ENCODE peak calls at places on chromosomes 5 and 9, in ten cellular contexts. F is fibroblast of the conjunctiva; I is NCI-H2107; O is AG08395; Y is GM03348; B is ovary; E is kidney; H is NCI-H82; T is stimulated activated CD4-positive, alpha-beta T cell treated with anti-CD3 and anti-CD28 coated beads, Interleukin-1b, Interleukin-23, amount 100 ng/mL, for 4 hours; C is GM23248. M is an unnamed sample.

GRCh38 chr5:96083361-96083881 is 121.8 kb upstream of the ELL2 start:
- DNase-seq in Y (no peak), C (peak; percentile 52), F (no peak), E (no peak), I (no peak), B (no peak), H (peak; percentile 90), T (no peak), O (no peak), M (no peak)

GRCh38 chr5:134877159-134877558 is 3.0 kb downstream of the TXNDC15 start:
- DNase-seq in F (no peak), O (no peak), E (no peak), I (no peak), Y (no peak), B (no peak), H (no peak), T (no peak), C (no peak), M (no peak)

GRCh38 chr5:93582677-93583524 is at the start of gene NR2F1:
- DNase-seq in H (peak; percentile 84), E (peak; percentile 88), B (peak; percentile 86), F (peak; percentile 100), C (peak; percentile 91), T (no peak), I (peak; percentile 63), O (peak; percentile 73), Y (peak; percentile 85), M (no peak)

GRCh38 chr5:56130664-56131063 is 102.5 kb downstream of the ANKRD55 start:
- DNase-seq in F (no peak), O (no peak), B (no peak), E (no peak), I (no peak), C (no peak), Y (no peak), T (no peak), H (no peak), M (no peak)

GRCh38 chr9:101269596-101270324 is 115.0 kb downstream of the BAAT start:
- DNase-seq in T (no peak), E (no peak), O (no peak), F (no peak), H (peak; percentile 19), I (no peak), C (no peak), Y (no peak), B (no peak), M (no peak)

GRCh38 chr5:137888489-137888874 is 775 bp upstream of the PKD2L2 start:
- DNase-seq in E (no peak), B (no peak), T (no peak), I (no peak), H (no peak), O (no peak), Y (no peak), F (no peak), C (peak; percentile 16), M (no peak)

GRCh38 chr5:11894992-11895391 is 9.3 kb downstream of the CTNND2 start:
- DNase-seq in H (no peak), C (no peak), B (no peak), I (no peak), Y (no peak), F (no peak), O (no peak), T (no peak), E (no peak), M (no peak)

GRCh38 chr5:124675921-124676846 is 70.3 kb downstream of the ZNF608 start:
- DNase-seq in H (no peak), F (no peak), B (peak; percentile 44), O (no peak), I (no peak), C (no peak), E (no peak), Y (no peak), T (no peak), M (no peak)

GRCh38 chr9:116049506-116049905 is 104.1 kb upstream of the PAPPA start:
- DNase-seq in B (no peak), O (no peak), H (no peak), E (no peak), Y (no peak), T (no peak), C (no peak), I (no peak), F (no peak), M (no peak)

GRCh38 chr9:97046228-97046627 is 7.3 kb upstream of the CTSV start:
- DNase-seq in O (no peak), H (no peak), F (no peak), E (peak; percentile 90), B (peak; percentile 32), C (peak; percentile 31), T (no peak), Y (no peak), I (no peak), M (no peak)

GRCh38 chr5:132782101-132782500 is 5.1 kb upstream of the SEPTIN8 start:
- DNase-seq in O (peak; percentile 55), I (no peak), F (no peak), B (no peak), Y (peak; percentile 50), H (no peak), E (no peak), C (peak; percentile 78), T (no peak), M (no peak)

GRCh38 chr5:115389799-115390382 is 93.4 kb upstream of the CCDC112 start:
- DNase-seq in E (no peak), I (no peak), H (no peak), B (no peak), Y (no peak), F (no peak), O (no peak), T (no peak), C (no peak), M (no peak)

GRCh38 chr5:83562817-83563557 is 91.4 kb downstream of the VCAN start:
- DNase-seq in I (no peak), B (no peak), E (no peak), Y (no peak), H (no peak), C (peak; percentile 51), O (no peak), F (no peak), T (no peak), M (no peak)

GRCh38 chr5:14322437-14323187 is 179.5 kb downstream of the TRIO start:
- DNase-seq in F (no peak), E (no peak), H (no peak), C (peak; percentile 23), B (no peak), O (no peak), T (no peak), I (no peak), Y (no peak), M (no peak)

GRCh38 chr9:93576296-93577044 is at the start of gene PHF2:
- DNase-seq in I (no peak), T (no peak), O (peak; percentile 52), C (peak; percentile 61), B (peak; percentile 73), E (peak; percentile 81), F (no peak), H (peak; percentile 42), Y (peak; percentile 82), M (peak; percentile 43)

GRCh38 chr9:36187414-36187813 is 3.3 kb upstream of the CLTA start:
- DNase-seq in I (no peak), E (no peak), B (no peak), F (no peak), Y (peak; percentile 83), H (no peak), T (no peak), C (peak; percentile 92), O (peak; percentile 83), M (no peak)

GRCh38 chr5:173581408-173582197 is 34.8 kb downstream of the BOD1 start:
- DNase-seq in E (no peak), O (peak; percentile 47), C (peak; percentile 64), Y (peak; percentile 66), B (no peak), I (no peak), H (peak; percentile 77), F (no peak), T (peak; percentile 5), M (peak; percentile 25)

GRCh38 chr5:101915559-101915958 is 380.5 kb downstream of the SLCO4C1 start:
- DNase-seq in Y (no peak), O (no peak), F (no peak), B (no peak), I (no peak), T (no peak), C (no peak), H (no peak), E (no peak), M (no peak)

GRCh38 chr5:178332096-178332780 is 99.6 kb upstream of the PHYKPL start:
- DNase-seq in T (no peak), Y (no peak), E (peak; percentile 40), F (no peak), C (no peak), B (no peak), I (no peak), O (no peak), H (no peak), M (no peak)

GRCh38 chr5:144368556-144368955 is 197.9 kb downstream of the KCTD16 start:
- DNase-seq in B (no peak), Y (no peak), E (no peak), F (peak; percentile 6), T (no peak), O (no peak), C (peak; percentile 39), I (no peak), H (peak; percentile 56), M (no peak)

GRCh38 chr5:68368686-68369359 is 153.3 kb downstream of the PIK3R1 start:
- DNase-seq in I (no peak), C (peak; percentile 35), O (no peak), H (no peak), E (no peak), F (no peak), T (no peak), B (no peak), Y (no peak), M (no peak)

GRCh38 chr9:108746864-108747263 is 108.9 kb downstream of the ACTL7B start:
- DNase-seq in E (no peak), T (no peak), Y (peak; percentile 21), B (no peak), F (peak; percentile 33), C (peak; percentile 50), H (peak; percentile 96), O (peak; percentile 24), I (no peak), M (no peak)

GRCh38 chr9:69582544-69583297 is 89.5 kb downstream of the APBA1 start:
- DNase-seq in I (no peak), B (no peak), C (no peak), T (no peak), Y (no peak), O (no peak), H (no peak), E (no peak), F (no peak), M (no peak)

GRCh38 chr5:54904425-54904824 is 81.0 kb downstream of the ESM1 start:
- DNase-seq in C (peak; percentile 86), Y (peak; percentile 71), I (no peak), O (peak; percentile 77), H (peak; percentile 60), E (no peak), B (no peak), F (peak; percentile 41), T (no peak), M (no peak)

GRCh38 chr9:2427016-2427891 is 194.3 kb upstream of the VLDLR start:
- DNase-seq in Y (no peak), O (no peak), C (peak; percentile 5), H (no peak), F (no peak), I (peak; percentile 35), B (no peak), T (no peak), E (no peak), M (no peak)